ENCODE peak calls at places on chromosomes 2 and 18, in ten cellular contexts. J is frontal cortex, L is anterior cingulate cortex, O is Kasumi-1, X is NCI-H774, N is GM12865, W is H9, F is HS-27A, T is foreskin fibroblast, I is NCI-H1092. S is an unnamed sample.

GRCh38 chr18:78878335-78878734 is 101.3 kb upstream of the SALL3 start:
- DNase-seq in T (no peak), W (no peak), F (no peak), J (no peak), O (no peak), L (no peak), I (no peak), N (no peak), X (no peak), S (no peak)

GRCh38 chr2:12008425-12009061 is 262.1 kb downstream of the LPIN1 start:
- DNase-seq in T (peak; percentile 42), O (no peak), L (no peak), X (no peak), I (no peak), N (peak; percentile 89), J (no peak), F (peak; percentile 85), W (no peak), S (no peak)

GRCh38 chr2:202831241-202831997 is 40.1 kb downstream of the ICA1L start:
- DNase-seq in N (peak; percentile 59), F (peak; percentile 29), X (no peak), J (no peak), O (peak; percentile 91), W (peak; percentile 52), I (peak; percentile 1), T (peak; percentile 34), L (no peak), S (no peak)

GRCh38 chr2:157334797-157335196 is 9.2 kb upstream of the ERMN start:
- DNase-seq in F (no peak), L (no peak), I (no peak), W (no peak), X (no peak), O (no peak), N (no peak), T (no peak), J (no peak), S (no peak)

GRCh38 chr2:8566788-8567468 is 114.9 kb upstream of the ID2 start:
- DNase-seq in L (no peak), T (no peak), I (no peak), F (no peak), N (no peak), X (peak; percentile 67), W (peak; percentile 12), J (no peak), O (no peak), S (no peak)

GRCh38 chr2:239781461-239781860 is 243.7 kb downstream of the NDUFA10 start:
- DNase-seq in L (no peak), W (no peak), O (no peak), N (no peak), X (no peak), T (no peak), J (no peak), I (no peak), F (no peak), S (no peak)

GRCh38 chr2:18623782-18624181 is 34.4 kb upstream of the NT5C1B start:
- DNase-seq in O (no peak), J (no peak), I (no peak), N (no peak), W (no peak), X (no peak), T (peak; percentile 75), F (no peak), L (no peak), S (no peak)

GRCh38 chr18:25038261-25038660 is 313.7 kb downstream of the ZNF521 start:
- DNase-seq in W (no peak), I (no peak), J (no peak), N (no peak), T (no peak), X (no peak), F (no peak), O (no peak), L (no peak), S (no peak)

GRCh38 chr2:32562906-32563305 is 64.9 kb upstream of the TTC27 start:
- DNase-seq in F (no peak), J (no peak), I (no peak), N (no peak), O (no peak), T (no peak), X (no peak), W (no peak), L (no peak), S (no peak)

GRCh38 chr2:219569041-219569440 is 2.3 kb downstream of the OBSL1 start:
- DNase-seq in O (no peak), L (no peak), X (no peak), T (no peak), I (no peak), J (peak; percentile 5), N (no peak), W (no peak), F (no peak), S (no peak)

GRCh38 chr2:134774786-134775641 is 56.2 kb upstream of the TMEM163 start:
- DNase-seq in F (peak; percentile 36), J (no peak), X (peak; percentile 50), T (peak; percentile 1), L (no peak), W (no peak), I (no peak), O (no peak), N (no peak), S (no peak)

GRCh38 chr2:156673271-156673615 is 237.1 kb downstream of the GPD2 start:
- DNase-seq in I (no peak), N (no peak), W (no peak), O (no peak), J (no peak), T (no peak), F (no peak), L (no peak), X (no peak), S (no peak)

GRCh38 chr18:48733854-48734253 is 195.0 kb downstream of the CTIF start:
- DNase-seq in F (no peak), O (no peak), X (no peak), J (peak; percentile 46), T (no peak), I (no peak), L (peak; percentile 27), N (no peak), W (no peak), S (peak; percentile 54)

GRCh38 chr18:50410894-50411293 is 36.0 kb downstream of the SKA1 start:
- DNase-seq in I (no peak), N (no peak), X (no peak), F (no peak), W (no peak), O (no peak), T (peak; percentile 33), L (no peak), J (no peak), S (no peak)

GRCh38 chr18:58202406-58202730 is 158.3 kb downstream of the NEDD4L start:
- DNase-seq in N (no peak), W (no peak), J (no peak), X (no peak), O (peak; percentile 15), L (no peak), F (no peak), I (no peak), T (no peak), S (no peak)

GRCh38 chr2:120332384-120332783 is 13.6 kb upstream of the INHBB start:
- DNase-seq in L (no peak), T (no peak), O (no peak), J (no peak), W (no peak), N (no peak), I (no peak), F (no peak), X (no peak), S (no peak)

GRCh38 chr2:230356084-230356483 is 29.1 kb downstream of the SP140L start:
- DNase-seq in N (no peak), I (no peak), L (no peak), O (no peak), J (no peak), W (no peak), T (peak; percentile 4), X (no peak), F (no peak), S (no peak)